ENCODE peak calls at places on chromosomes 5 and 9, in seven cellular contexts. One of them, this sample, is unnamed.

GRCh38 chr5:130206686-130207085 is 302.4 kb downstream of the CHSY3 start:
- DNase-seq in DMS 273 treated with DMSO at 0.1 percent for 48 hours: no peak
- DNase-seq in GM20000: no peak
- DNase-seq in thyroid gland: no peak
- DNase-seq in body of pancreas: no peak
- DNase-seq in EL: no peak
- DNase-seq in A549: no peak
- DNase-seq in this sample: no peak

GRCh38 chr5:16542275-16542674 is 74.5 kb downstream of the RETREG1 start:
- DNase-seq in DMS 273 treated with DMSO at 0.1 percent for 48 hours: no peak
- DNase-seq in GM20000: no peak
- DNase-seq in thyroid gland: no peak
- DNase-seq in body of pancreas: no peak
- DNase-seq in EL: no peak
- DNase-seq in A549: no peak
- DNase-seq in this sample: no peak

GRCh38 chr9:70902705-70903131 is 218.7 kb downstream of the TRPM3 start:
- DNase-seq in DMS 273 treated with DMSO at 0.1 percent for 48 hours: peak
- DNase-seq in GM20000: no peak
- DNase-seq in thyroid gland: no peak
- DNase-seq in body of pancreas: peak
- DNase-seq in EL: peak
- DNase-seq in A549: peak
- DNase-seq in this sample: no peak

GRCh38 chr5:126513703-126514102 is 81.3 kb downstream of the ALDH7A1 start:
- DNase-seq in DMS 273 treated with DMSO at 0.1 percent for 48 hours: no peak
- DNase-seq in GM20000: no peak
- DNase-seq in thyroid gland: no peak
- DNase-seq in body of pancreas: no peak
- DNase-seq in EL: no peak
- DNase-seq in A549: no peak
- DNase-seq in this sample: no peak

GRCh38 chr9:120578614-120579013 is 1.4 kb downstream of the CDK5RAP2 start:
- DNase-seq in DMS 273 treated with DMSO at 0.1 percent for 48 hours: no peak
- DNase-seq in GM20000: no peak
- DNase-seq in thyroid gland: no peak
- DNase-seq in body of pancreas: no peak
- DNase-seq in EL: no peak
- DNase-seq in A549: no peak
- DNase-seq in this sample: no peak

GRCh38 chr5:41445937-41446563 is 64.4 kb downstream of the PLCXD3 start:
- DNase-seq in DMS 273 treated with DMSO at 0.1 percent for 48 hours: no peak
- DNase-seq in GM20000: no peak
- DNase-seq in thyroid gland: no peak
- DNase-seq in body of pancreas: peak
- DNase-seq in EL: no peak
- DNase-seq in A549: no peak
- DNase-seq in this sample: no peak

GRCh38 chr9:126702501-126703329 is 89.0 kb downstream of the LMX1B start:
- DNase-seq in DMS 273 treated with DMSO at 0.1 percent for 48 hours: no peak
- DNase-seq in GM20000: peak
- DNase-seq in thyroid gland: no peak
- DNase-seq in body of pancreas: no peak
- DNase-seq in EL: no peak
- DNase-seq in A549: no peak
- DNase-seq in this sample: peak

GRCh38 chr5:131814990-131815389 is 18.2 kb upstream of the FNIP1 start:
- DNase-seq in DMS 273 treated with DMSO at 0.1 percent for 48 hours: no peak
- DNase-seq in GM20000: no peak
- DNase-seq in thyroid gland: no peak
- DNase-seq in body of pancreas: no peak
- DNase-seq in EL: peak
- DNase-seq in A549: peak
- DNase-seq in this sample: no peak

GRCh38 chr5:60700347-60700815 is 415 bp upstream of the DEPDC1B start:
- DNase-seq in DMS 273 treated with DMSO at 0.1 percent for 48 hours: no peak
- DNase-seq in GM20000: peak
- DNase-seq in thyroid gland: peak
- DNase-seq in body of pancreas: peak
- DNase-seq in EL: peak
- DNase-seq in A549: no peak
- DNase-seq in this sample: no peak

GRCh38 chr5:179869101-179869500 is 10.5 kb upstream of the MRNIP start:
- DNase-seq in DMS 273 treated with DMSO at 0.1 percent for 48 hours: no peak
- DNase-seq in GM20000: no peak
- DNase-seq in thyroid gland: no peak
- DNase-seq in body of pancreas: no peak
- DNase-seq in EL: no peak
- DNase-seq in A549: no peak
- DNase-seq in this sample: no peak